ENCODE peak calls at places on chromosomes 12 and 14, in seven cellular contexts. L is SK-N-MC; S is WTC11; C is fibroblast of pulmonary artery; K is CD8-positive, alpha-beta T cell; J is lower leg skin; N is aorta. R is an unnamed sample.

GRCh38 chr14:50599700-50600444 is 39.9 kb downstream of the ATL1 start:
- DNase-seq in L (no peak), S (no peak), C (peak), K (no peak), J (no peak), N (no peak), R (peak)

GRCh38 chr14:75986439-75986765 is 839 bp downstream of the IFT43 start:
- DNase-seq in L (no peak), S (no peak), C (no peak), K (no peak), J (no peak), N (no peak), R (no peak)

GRCh38 chr14:39396448-39396847 is 35.8 kb downstream of the FBXO33 start:
- DNase-seq in L (no peak), S (no peak), C (peak), K (no peak), J (no peak), N (no peak), R (no peak)

GRCh38 chr12:128076188-128076587 is 190.8 kb upstream of the TMEM132C start:
- DNase-seq in L (no peak), S (no peak), C (peak), K (no peak), J (peak), N (no peak), R (no peak)

GRCh38 chr12:57261385-57261784 is 10.4 kb upstream of the STAC3 start:
- DNase-seq in L (no peak), S (no peak), C (no peak), K (no peak), J (no peak), N (no peak), R (no peak)

GRCh38 chr12:111014547-111014946 is 94.2 kb upstream of the MYL2 start:
- DNase-seq in L (no peak), S (no peak), C (no peak), K (no peak), J (no peak), N (no peak), R (no peak)

GRCh38 chr14:50955373-50956043 is 11.2 kb upstream of the PYGL start:
- DNase-seq in L (no peak), S (peak), C (peak), K (no peak), J (no peak), N (peak), R (peak)

GRCh38 chr12:2960996-2961616 is 1.9 kb downstream of the TEAD4 start:
- DNase-seq in L (no peak), S (no peak), C (no peak), K (no peak), J (no peak), N (no peak), R (no peak)

GRCh38 chr14:77601846-77602609 is 14.4 kb downstream of the SPTLC2 start:
- DNase-seq in L (no peak), S (no peak), C (no peak), K (no peak), J (no peak), N (no peak), R (no peak)

R was measured in pons.